ENCODE peak calls at places on chromosomes 6 and 20, in six cellular contexts. K, M, F, Q, N and U are unnamed samples.

GRCh38 chr20:2656471-2657117 is 4.2 kb downstream of the NOP56 start:
- DNase-seq in N (no peak), Q (no peak), K (no peak), M (no peak), F (no peak), U (no peak)

GRCh38 chr6:149032599-149033405 is 284.7 kb upstream of the TAB2 start:
- DNase-seq in K (no peak), Q (no peak), N (no peak), M (peak), F (no peak), U (peak)

GRCh38 chr20:939606-940005 is 23.5 kb upstream of the ANGPT4 start:
- DNase-seq in F (no peak), N (no peak), K (no peak), Q (peak), M (no peak), U (no peak)

GRCh38 chr6:27213544-27214125 is 33.9 kb upstream of the PRSS16 start:
- DNase-seq in M (peak), N (no peak), Q (peak), F (no peak), K (peak), U (no peak)

GRCh38 chr20:17562804-17563305 is 7.0 kb upstream of the DSTN start:
- DNase-seq in N (no peak), F (no peak), K (no peak), Q (no peak), M (peak), U (no peak)

GRCh38 chr20:45964024-45964423 is 8.0 kb downstream of the ZNF335 start:
- DNase-seq in M (no peak), N (no peak), Q (no peak), F (no peak), K (no peak), U (no peak)

GRCh38 chr6:78059171-78059570 is 406.3 kb downstream of the MEI4 start:
- DNase-seq in K (no peak), F (no peak), N (no peak), Q (no peak), M (no peak), U (no peak)

GRCh38 chr6:24332306-24332705 is 25.6 kb downstream of the DCDC2 start:
- DNase-seq in K (no peak), F (peak), Q (no peak), M (peak), N (no peak), U (no peak)

GRCh38 chr20:32870985-32871384 is 12.3 kb downstream of the EFCAB8 start:
- DNase-seq in N (no peak), F (no peak), Q (no peak), M (no peak), K (no peak), U (no peak)

GRCh38 chr20:39853664-39854063 is 835.4 kb downstream of the MAFB start:
- DNase-seq in Q (peak), M (peak), F (no peak), N (no peak), K (peak), U (no peak)

GRCh38 chr20:61763740-61764400 is 301.8 kb downstream of the TAF4 start:
- DNase-seq in K (no peak), N (no peak), F (no peak), Q (peak), M (no peak), U (no peak)

GRCh38 chr6:1023229-1023628 is 288.7 kb upstream of the FOXQ1 start:
- DNase-seq in Q (no peak), F (no peak), K (no peak), M (no peak), N (no peak), U (no peak)

GRCh38 chr20:38181971-38182370 is 16.9 kb upstream of the TGM2 start:
- DNase-seq in N (no peak), K (no peak), F (no peak), M (no peak), Q (no peak), U (no peak)

GRCh38 chr6:34015576-34015975 is 130.3 kb downstream of the GRM4 start:
- DNase-seq in M (peak), K (peak), Q (peak), N (no peak), F (no peak), U (no peak)

GRCh38 chr6:163813979-163814493 is 399.5 kb downstream of the QKI start:
- DNase-seq in K (no peak), Q (no peak), F (no peak), M (no peak), N (no peak), U (no peak)

GRCh38 chr6:17705428-17705777 is 1.3 kb downstream of the NUP153 start:
- DNase-seq in F (no peak), M (peak), K (no peak), N (peak), Q (peak), U (peak)

GRCh38 chr6:17706580-17707370 is at the start of gene NUP153:
- DNase-seq in Q (peak), F (peak), N (peak), M (peak), K (peak), U (peak)

GRCh38 chr6:17703256-17703694 is 3.5 kb downstream of the NUP153 start:
- DNase-seq in M (peak), F (no peak), N (no peak), K (no peak), Q (peak), U (no peak)

GRCh38 chr6:17707371-17707651 is 586 bp upstream of the NUP153 start:
- DNase-seq in F (no peak), Q (peak), N (no peak), M (no peak), K (no peak), U (no peak)

GRCh38 chr6:17705778-17706579 is 746 bp downstream of the NUP153 start:
- DNase-seq in Q (peak), K (peak), M (peak), N (peak), F (peak), U (peak)
- TF ChIP-seq CTCF in Q (peak), K (peak), M (peak), N (peak), F (no peak), U (no peak)

GRCh38 chr6:105507811-105508210 is 104.9 kb upstream of the PREP start:
- DNase-seq in Q (no peak), M (no peak), F (no peak), N (no peak), K (no peak), U (no peak)

GRCh38 chr6:105511639-105512038 is 108.8 kb upstream of the PREP start:
- DNase-seq in N (no peak), M (no peak), F (no peak), K (no peak), Q (no peak), U (peak)

GRCh38 chr6:105510746-105511145 is 107.9 kb upstream of the PREP start:
- DNase-seq in K (no peak), F (no peak), N (no peak), Q (no peak), M (peak), U (no peak)

GRCh38 chr6:105514306-105514705 is 111.4 kb upstream of the PREP start:
- DNase-seq in Q (no peak), N (no peak), F (no peak), K (no peak), M (no peak), U (no peak)

GRCh38 chr6:105509506-105510331 is 106.8 kb upstream of the PREP start:
- DNase-seq in F (no peak), Q (peak), M (peak), N (no peak), K (peak), U (no peak)
- TF ChIP-seq CTCF in F (no peak), Q (peak), M (peak), N (no peak), K (peak), U (no peak)

DNA sequence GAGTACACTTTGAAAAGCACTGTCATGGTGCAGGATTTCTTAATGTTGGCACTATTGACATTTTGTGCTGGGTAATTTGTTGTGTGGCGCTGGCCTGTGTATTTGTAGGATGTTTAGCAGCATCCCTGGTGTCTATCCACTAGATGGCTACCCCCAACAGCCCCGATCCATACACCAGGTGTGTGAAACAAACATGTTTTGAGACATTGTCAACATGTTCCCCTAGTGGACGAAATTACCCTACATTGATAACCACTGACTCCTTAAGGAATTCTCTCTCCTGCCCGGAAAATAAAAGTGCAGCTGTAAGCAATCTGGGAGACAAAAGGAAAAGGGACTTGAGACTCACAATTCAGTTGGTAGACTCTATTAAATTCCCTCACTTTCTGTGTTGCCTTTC is 52.6 kb upstream of the TMEM200A start:
- DNase-seq in Q (peak), K (peak), N (no peak), M (no peak), F (no peak), U (no peak)
- TF ChIP-seq CTCF in Q (peak), K (peak), N (no peak), M (no peak), F (no peak), U (no peak)

DNA sequence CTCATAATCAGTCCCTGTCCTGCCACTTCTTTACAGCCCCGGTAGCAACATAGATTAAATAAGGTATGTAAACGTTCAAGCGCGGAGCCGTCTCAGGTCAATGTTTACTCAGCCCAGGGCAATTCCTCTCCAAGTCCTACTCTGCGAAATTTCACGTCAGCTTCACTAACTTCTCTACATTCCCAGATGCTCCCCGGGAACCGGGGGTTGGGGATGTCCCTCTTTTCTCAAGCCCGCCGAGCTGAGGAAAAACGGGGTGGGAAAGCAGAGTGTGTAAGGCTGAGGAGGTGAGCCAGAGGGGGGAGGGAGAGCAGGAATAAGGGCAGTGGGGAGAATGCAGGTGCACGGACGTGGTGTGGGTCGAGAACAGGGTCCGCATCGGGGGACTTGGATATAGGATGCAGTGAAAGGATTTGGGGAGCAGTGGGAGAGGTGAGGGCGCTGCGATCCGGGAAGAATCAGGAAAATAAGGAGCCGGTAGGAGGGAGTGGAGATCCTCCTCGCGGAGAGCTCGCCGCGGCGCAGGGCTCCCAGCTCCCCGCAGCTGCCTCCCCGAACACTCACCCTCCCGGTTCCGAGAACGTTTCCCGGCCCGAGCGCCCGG is 469 bp upstream of the TP53INP2 start:
- DNase-seq in N (peak), K (peak), M (peak), Q (peak), F (no peak), U (peak)
- TF ChIP-seq CTCF in N (no peak), K (no peak), M (peak), Q (peak), F (no peak), U (no peak)